ENCODE peak calls at places on chromosomes 13 and 19, in four cellular contexts. N is iPS DF 19.7; E is stimulated activated CD8-positive, alpha-beta memory T cell treated with anti-CD3 and anti-CD28 coated beads, Interleukin-7, amount 100 ng/mL, for 1 hour; A is DMS79 treated with DMSO at 0.1 percent for 48 hours. U is an unnamed sample.

GRCh38 chr13:41345921-41346589 is 35.0 kb downstream of the NAA16 start:
- DNase-seq in N (no peak), E (no peak), A (no peak), U (no peak)

GRCh38 chr13:97307882-97308624 is 85.9 kb downstream of the MBNL2 start:
- DNase-seq in N (no peak), E (no peak), A (no peak), U (no peak)

GRCh38 chr13:25112856-25113255 is 16.9 kb downstream of the PABPC3 start:
- DNase-seq in N (no peak), E (no peak), A (no peak), U (no peak)

GRCh38 chr13:44574466-44574855 is 1.7 kb downstream of the TSC22D1 start:
- DNase-seq in N (no peak), E (no peak), A (no peak), U (no peak)

GRCh38 chr19:30815889-30816580 is 443.9 kb downstream of the ZNF536 start:
- DNase-seq in N (no peak), E (no peak), A (no peak), U (no peak)

GRCh38 chr13:114226699-114227323 is 7.9 kb upstream of the CDC16 start:
- DNase-seq in N (peak), E (peak), A (peak), U (peak)

GRCh38 chr13:92097337-92097903 is 699.0 kb downstream of the GPC5 start:
- DNase-seq in N (no peak), E (no peak), A (no peak), U (no peak)

GRCh38 chr19:56663931-56664500 is 7.5 kb downstream of the ZNF835 start:
- DNase-seq in N (no peak), E (no peak), A (no peak), U (no peak)

GRCh38 chr13:33639158-33639557 is 178.8 kb upstream of the RFC3 start:
- DNase-seq in N (no peak), E (no peak), A (no peak), U (no peak)

U was measured in activated CD8-positive, alpha-beta memory T cell treated with anti-CD3 and anti-CD28 coated beads for 4 hours.